ENCODE peak calls at places on chromosome 7, in nine cellular contexts. One of them, this sample, is unnamed. For H3K4me1, the result is how much of the 10 kb centered on the place peaks cover.

GRCh38 chr7:68576366-68576765 is 1021.9 kb upstream of the AUTS2 start:
- DNase-seq in adrenal gland: no peak
- DNase-seq in A549: no peak
- DNase-seq in testis: no peak
- DNase-seq in lower lobe of right lung: no peak
- DNase-seq in foreskin keratinocyte: no peak
- DNase-seq in upper lobe of right lung: no peak
- DNase-seq in uterus: no peak
- DNase-seq in esophagus muscularis mucosa: no peak
- DNase-seq in this sample: no peak

GRCh38 chr7:155007947-155008346 is 5.0 kb upstream of the PAXIP1 start:
- DNase-seq in foreskin keratinocyte: no peak
- DNase-seq in testis: no peak
- DNase-seq in A549: peak
- DNase-seq in esophagus muscularis mucosa: no peak
- DNase-seq in uterus: no peak
- DNase-seq in upper lobe of right lung: no peak
- DNase-seq in adrenal gland: no peak
- DNase-seq in lower lobe of right lung: no peak
- DNase-seq in this sample: peak

GRCh38 chr7:50782376-50783208 is at the start of gene GRB10:
- DNase-seq in lower lobe of right lung: peak
- DNase-seq in esophagus muscularis mucosa: no peak
- DNase-seq in adrenal gland: peak
- DNase-seq in A549: no peak
- DNase-seq in upper lobe of right lung: peak
- DNase-seq in testis: peak
- DNase-seq in foreskin keratinocyte: no peak
- DNase-seq in uterus: peak
- DNase-seq in this sample: no peak

GRCh38 chr7:73345538-73345937 is 17.6 kb downstream of the FKBP6 start:
- DNase-seq in uterus: no peak
- DNase-seq in A549: no peak
- DNase-seq in upper lobe of right lung: no peak
- DNase-seq in foreskin keratinocyte: no peak
- DNase-seq in esophagus muscularis mucosa: no peak
- DNase-seq in lower lobe of right lung: no peak
- DNase-seq in adrenal gland: no peak
- DNase-seq in testis: no peak
- DNase-seq in this sample: no peak

GRCh38 chr7:90461216-90461615 is 8.2 kb upstream of the PTTG1IP2 start:
- DNase-seq in lower lobe of right lung: no peak
- DNase-seq in foreskin keratinocyte: no peak
- DNase-seq in upper lobe of right lung: no peak
- DNase-seq in esophagus muscularis mucosa: no peak
- DNase-seq in uterus: no peak
- DNase-seq in testis: no peak
- DNase-seq in adrenal gland: no peak
- DNase-seq in A549: no peak
- DNase-seq in this sample: no peak

GRCh38 chr7:33952824-33953223 is 47.5 kb downstream of the BMPER start:
- DNase-seq in A549: no peak
- DNase-seq in esophagus muscularis mucosa: peak
- DNase-seq in uterus: no peak
- DNase-seq in upper lobe of right lung: no peak
- DNase-seq in testis: no peak
- DNase-seq in foreskin keratinocyte: peak
- DNase-seq in adrenal gland: no peak
- DNase-seq in lower lobe of right lung: no peak
- DNase-seq in this sample: no peak

GRCh38 chr7:159105066-159105780 is 39.4 kb downstream of the VIPR2 start:
- DNase-seq in lower lobe of right lung: no peak
- DNase-seq in testis: no peak
- DNase-seq in foreskin keratinocyte: no peak
- DNase-seq in upper lobe of right lung: peak
- DNase-seq in A549: no peak
- DNase-seq in adrenal gland: no peak
- DNase-seq in esophagus muscularis mucosa: no peak
- DNase-seq in uterus: peak
- DNase-seq in this sample: no peak

GRCh38 chr7:102287082-102287464 is 405 bp downstream of the SH2B2 start:
- DNase-seq in A549: no peak
- DNase-seq in lower lobe of right lung: no peak
- DNase-seq in foreskin keratinocyte: no peak
- DNase-seq in uterus: no peak
- DNase-seq in esophagus muscularis mucosa: no peak
- DNase-seq in adrenal gland: no peak
- DNase-seq in testis: no peak
- DNase-seq in upper lobe of right lung: peak
- DNase-seq in this sample: no peak

GRCh38 chr7:45573636-45574470 is at the start of gene ADCY1:
- DNase-seq in adrenal gland: no peak
- DNase-seq in lower lobe of right lung: no peak
- DNase-seq in upper lobe of right lung: no peak
- DNase-seq in foreskin keratinocyte: no peak
- DNase-seq in A549: no peak
- DNase-seq in testis: no peak
- DNase-seq in esophagus muscularis mucosa: no peak
- DNase-seq in uterus: no peak
- DNase-seq in this sample: peak

GRCh38 chr7:98872328-98872924 is 2.6 kb upstream of the TMEM130 start:
- DNase-seq in lower lobe of right lung: peak
- DNase-seq in upper lobe of right lung: peak
- DNase-seq in A549: peak
- DNase-seq in uterus: no peak
- DNase-seq in esophagus muscularis mucosa: no peak
- DNase-seq in testis: peak
- DNase-seq in adrenal gland: peak
- DNase-seq in foreskin keratinocyte: no peak
- DNase-seq in this sample: peak
- TF ChIP-seq CTCF in lower lobe of right lung: peak
- TF ChIP-seq CTCF in upper lobe of right lung: peak
- TF ChIP-seq CTCF in A549: peak
- TF ChIP-seq CTCF in uterus: no peak
- TF ChIP-seq CTCF in esophagus muscularis mucosa: no peak
- TF ChIP-seq CTCF in testis: no peak
- TF ChIP-seq CTCF in adrenal gland: no peak
- TF ChIP-seq CTCF in foreskin keratinocyte: peak
- TF ChIP-seq CTCF in this sample: peak

GRCh38 chr7:137986252-137987010 is 15.5 kb downstream of the CREB3L2 start:
- DNase-seq in testis: peak
- DNase-seq in lower lobe of right lung: no peak
- DNase-seq in upper lobe of right lung: no peak
- DNase-seq in uterus: peak
- DNase-seq in adrenal gland: peak
- DNase-seq in foreskin keratinocyte: no peak
- DNase-seq in A549: no peak
- DNase-seq in esophagus muscularis mucosa: no peak
- DNase-seq in this sample: no peak

GRCh38 chr7:137983308-137984008 is 18.4 kb downstream of the CREB3L2 start:
- DNase-seq in testis: peak
- DNase-seq in adrenal gland: no peak
- DNase-seq in esophagus muscularis mucosa: no peak
- DNase-seq in uterus: peak
- DNase-seq in lower lobe of right lung: no peak
- DNase-seq in upper lobe of right lung: no peak
- DNase-seq in A549: no peak
- DNase-seq in foreskin keratinocyte: no peak
- DNase-seq in this sample: no peak

GRCh38 chr7:137985253-137985896 is 16.5 kb downstream of the CREB3L2 start:
- DNase-seq in lower lobe of right lung: no peak
- DNase-seq in adrenal gland: no peak
- DNase-seq in uterus: no peak
- DNase-seq in esophagus muscularis mucosa: no peak
- DNase-seq in A549: no peak
- DNase-seq in upper lobe of right lung: no peak
- DNase-seq in testis: no peak
- DNase-seq in foreskin keratinocyte: no peak
- DNase-seq in this sample: no peak

GRCh38 chr7:137985897-137986251 is 16.0 kb downstream of the CREB3L2 start:
- DNase-seq in adrenal gland: no peak
- DNase-seq in esophagus muscularis mucosa: no peak
- DNase-seq in lower lobe of right lung: no peak
- DNase-seq in testis: no peak
- DNase-seq in foreskin keratinocyte: no peak
- DNase-seq in upper lobe of right lung: no peak
- DNase-seq in A549: no peak
- DNase-seq in uterus: no peak
- DNase-seq in this sample: no peak

GRCh38 chr7:137984181-137985041 is 17.5 kb downstream of the CREB3L2 start:
- DNase-seq in A549: no peak
- DNase-seq in testis: no peak
- DNase-seq in adrenal gland: no peak
- DNase-seq in uterus: no peak
- DNase-seq in esophagus muscularis mucosa: no peak
- DNase-seq in foreskin keratinocyte: no peak
- DNase-seq in lower lobe of right lung: no peak
- DNase-seq in upper lobe of right lung: no peak
- DNase-seq in this sample: no peak
- H3K4me1 ChIP-seq in A549: under half
- H3K4me1 ChIP-seq in testis: half or more
- H3K4me1 ChIP-seq in adrenal gland: half or more
- H3K4me1 ChIP-seq in uterus: under half
- H3K4me1 ChIP-seq in esophagus muscularis mucosa: half or more
- H3K4me1 ChIP-seq in foreskin keratinocyte: under half
- H3K4me1 ChIP-seq in lower lobe of right lung: half or more
- H3K4me1 ChIP-seq in upper lobe of right lung: half or more
- H3K4me1 ChIP-seq in this sample: under half

DNA sequence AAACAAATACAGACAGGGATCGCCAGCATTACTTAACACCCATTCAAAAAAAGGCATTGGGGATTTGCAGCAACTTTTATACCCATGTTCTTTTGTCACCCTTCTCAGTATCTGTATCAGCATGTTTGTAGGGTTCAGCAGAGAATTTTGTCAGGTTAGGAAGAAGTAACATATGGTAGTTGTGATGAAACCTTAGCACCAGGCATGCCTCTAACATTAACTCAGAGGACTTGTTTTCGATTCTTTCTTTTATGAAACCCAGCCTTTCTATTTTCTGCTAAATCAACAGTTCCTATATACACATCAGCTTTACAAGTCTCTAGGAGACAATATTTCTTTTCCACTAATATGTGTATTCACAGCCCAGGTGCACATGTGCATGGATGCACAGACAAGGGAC is 22.4 kb upstream of the HDAC9 start:
- DNase-seq in esophagus muscularis mucosa: no peak
- DNase-seq in adrenal gland: no peak
- DNase-seq in lower lobe of right lung: no peak
- DNase-seq in uterus: no peak
- DNase-seq in testis: no peak
- DNase-seq in A549: no peak
- DNase-seq in upper lobe of right lung: no peak
- DNase-seq in foreskin keratinocyte: no peak
- DNase-seq in this sample: no peak
- TF ChIP-seq CTCF in esophagus muscularis mucosa: no peak
- TF ChIP-seq CTCF in adrenal gland: no peak
- TF ChIP-seq CTCF in lower lobe of right lung: no peak
- TF ChIP-seq CTCF in uterus: no peak
- TF ChIP-seq CTCF in testis: no peak
- TF ChIP-seq CTCF in A549: no peak
- TF ChIP-seq CTCF in upper lobe of right lung: no peak
- TF ChIP-seq CTCF in foreskin keratinocyte: no peak
- TF ChIP-seq CTCF in this sample: no peak

DNA sequence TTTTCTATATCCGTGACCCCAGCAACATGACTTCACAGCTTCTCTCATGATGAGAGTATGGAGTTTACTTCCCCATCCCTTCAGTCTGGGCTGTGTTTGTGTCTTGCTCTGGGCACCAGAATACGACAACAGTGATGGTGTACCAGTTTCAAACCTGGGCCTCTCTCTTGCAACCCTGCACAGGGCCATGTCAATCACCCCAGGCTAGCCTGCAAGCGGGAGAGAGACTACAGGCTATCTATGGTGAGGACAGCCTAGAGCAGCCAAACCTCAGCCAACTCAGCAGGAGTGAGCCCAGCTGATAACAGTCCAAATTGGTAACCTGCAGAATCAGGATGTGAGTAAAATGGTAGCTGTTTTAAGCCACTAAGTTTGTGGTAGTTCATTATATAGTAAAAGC is 235.8 kb downstream of the CHCHD3 start:
- DNase-seq in esophagus muscularis mucosa: no peak
- DNase-seq in adrenal gland: no peak
- DNase-seq in testis: no peak
- DNase-seq in foreskin keratinocyte: no peak
- DNase-seq in upper lobe of right lung: no peak
- DNase-seq in A549: no peak
- DNase-seq in lower lobe of right lung: no peak
- DNase-seq in uterus: no peak
- DNase-seq in this sample: no peak
- H3K4me1 ChIP-seq in esophagus muscularis mucosa: under half
- H3K4me1 ChIP-seq in adrenal gland: under half
- H3K4me1 ChIP-seq in testis: under half
- H3K4me1 ChIP-seq in foreskin keratinocyte: under half
- H3K4me1 ChIP-seq in upper lobe of right lung: under half
- H3K4me1 ChIP-seq in A549: under half
- H3K4me1 ChIP-seq in lower lobe of right lung: under half
- H3K4me1 ChIP-seq in uterus: under half
- H3K4me1 ChIP-seq in this sample: under half

GRCh38 chr7:151431768-151432311 is 8.1 kb downstream of the CRYGN start:
- DNase-seq in lower lobe of right lung: no peak
- DNase-seq in upper lobe of right lung: peak
- DNase-seq in uterus: no peak
- DNase-seq in testis: no peak
- DNase-seq in esophagus muscularis mucosa: no peak
- DNase-seq in foreskin keratinocyte: no peak
- DNase-seq in A549: no peak
- DNase-seq in adrenal gland: no peak
- DNase-seq in this sample: no peak

GRCh38 chr7:151433721-151434400 is 6.1 kb downstream of the CRYGN start:
- DNase-seq in uterus: no peak
- DNase-seq in A549: no peak
- DNase-seq in upper lobe of right lung: peak
- DNase-seq in foreskin keratinocyte: no peak
- DNase-seq in esophagus muscularis mucosa: no peak
- DNase-seq in testis: no peak
- DNase-seq in adrenal gland: no peak
- DNase-seq in lower lobe of right lung: no peak
- DNase-seq in this sample: no peak

GRCh38 chr7:151434549-151434948 is 5.4 kb downstream of the CRYGN start:
- DNase-seq in A549: no peak
- DNase-seq in upper lobe of right lung: no peak
- DNase-seq in testis: no peak
- DNase-seq in uterus: no peak
- DNase-seq in esophagus muscularis mucosa: no peak
- DNase-seq in adrenal gland: no peak
- DNase-seq in foreskin keratinocyte: no peak
- DNase-seq in lower lobe of right lung: no peak
- DNase-seq in this sample: no peak

GRCh38 chr7:151431281-151431767 is 8.6 kb downstream of the CRYGN start:
- DNase-seq in adrenal gland: no peak
- DNase-seq in upper lobe of right lung: peak
- DNase-seq in uterus: no peak
- DNase-seq in foreskin keratinocyte: no peak
- DNase-seq in esophagus muscularis mucosa: no peak
- DNase-seq in A549: no peak
- DNase-seq in testis: no peak
- DNase-seq in lower lobe of right lung: no peak
- DNase-seq in this sample: no peak

GRCh38 chr7:151432658-151433521 is 7.1 kb downstream of the CRYGN start:
- DNase-seq in A549: no peak
- DNase-seq in upper lobe of right lung: peak
- DNase-seq in esophagus muscularis mucosa: no peak
- DNase-seq in adrenal gland: no peak
- DNase-seq in uterus: no peak
- DNase-seq in lower lobe of right lung: no peak
- DNase-seq in foreskin keratinocyte: peak
- DNase-seq in testis: no peak
- DNase-seq in this sample: no peak
- TF ChIP-seq CTCF in A549: no peak
- TF ChIP-seq CTCF in upper lobe of right lung: peak
- TF ChIP-seq CTCF in esophagus muscularis mucosa: no peak
- TF ChIP-seq CTCF in adrenal gland: no peak
- TF ChIP-seq CTCF in uterus: no peak
- TF ChIP-seq CTCF in lower lobe of right lung: no peak
- TF ChIP-seq CTCF in foreskin keratinocyte: peak
- TF ChIP-seq CTCF in testis: no peak
- TF ChIP-seq CTCF in this sample: no peak

This sample was measured in BE2C.